ENCODE peak calls at places on chromosomes 4 and X, in eight cellular contexts. W is astrocyte of the cerebellum; Y is CD8-positive, alpha-beta T cell; L is fibroblast of pulmonary artery; X is dorsolateral prefrontal cortex; I is astrocyte of the spinal cord; F is fibroblast of the aortic adventitia; M is adrenal gland. A is an unnamed sample.

GRCh38 chr4:117847849-117848248 is 186.4 kb upstream of the NDST3 start:
- DNase-seq in M (no peak), F (no peak), I (no peak), W (no peak), L (no peak), Y (no peak), X (no peak), A (no peak)

GRCh38 chrX:13180807-13181206 is 136.4 kb upstream of the FAM9C start:
- DNase-seq in L (peak), Y (no peak), I (peak), W (no peak), F (peak), X (no peak), M (no peak), A (no peak)

GRCh38 chr4:48879561-48880442 is 26.8 kb downstream of the OCIAD2 start:
- DNase-seq in I (no peak), F (no peak), M (no peak), L (no peak), Y (no peak), W (no peak), X (no peak), A (no peak)

GRCh38 chrX:40867352-40867751 is 132.0 kb upstream of the MED14 start:
- DNase-seq in X (no peak), F (peak), W (no peak), M (peak), Y (no peak), I (peak), L (peak), A (no peak)

GRCh38 chrX:12370444-12371089 is 232.3 kb downstream of the FRMPD4 start:
- DNase-seq in L (peak), M (no peak), X (no peak), W (no peak), Y (no peak), F (peak), I (no peak), A (no peak)

GRCh38 chr4:124953059-124953850 is 240.7 kb upstream of the ANKRD50 start:
- DNase-seq in I (peak), Y (no peak), M (no peak), L (peak), F (peak), X (no peak), W (peak), A (no peak)

GRCh38 chr4:122842984-122843531 is 16.4 kb downstream of the FGF2 start:
- DNase-seq in I (no peak), X (no peak), W (no peak), F (peak), L (no peak), M (no peak), Y (no peak), A (no peak)

GRCh38 chr4:18022572-18023039 is 1.1 kb upstream of the LCORL start:
- DNase-seq in L (peak), W (no peak), F (peak), X (no peak), M (no peak), I (peak), Y (no peak), A (no peak)

GRCh38 chrX:49041683-49042529 is 1.3 kb downstream of the TFE3 start:
- DNase-seq in W (no peak), F (peak), L (peak), X (no peak), M (no peak), Y (no peak), I (peak), A (no peak)

GRCh38 chrX:9911479-9911878 is 55.7 kb upstream of the CLDN34 start:
- DNase-seq in M (no peak), L (peak), X (no peak), W (no peak), Y (no peak), F (no peak), I (peak), A (no peak)

DNA sequence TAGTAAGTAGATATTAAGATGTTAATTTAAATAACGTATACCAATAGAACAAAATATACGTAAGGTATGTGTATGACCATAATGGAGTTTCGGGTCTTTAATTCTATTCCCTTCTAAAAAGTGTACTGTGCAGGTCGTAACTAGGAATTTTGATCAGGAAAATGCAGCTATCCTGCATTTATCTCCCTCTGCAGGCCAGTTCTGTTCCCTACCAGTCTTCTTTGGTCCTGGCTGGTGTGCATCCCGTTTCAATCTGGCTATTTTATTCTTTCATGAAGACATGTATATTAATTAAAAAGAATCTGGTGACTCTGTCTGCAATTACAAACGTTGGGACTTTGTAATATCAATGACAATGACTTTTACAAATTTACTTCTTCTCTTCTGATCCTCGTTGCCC is 534.1 kb upstream of the AADAT start:
- DNase-seq in Y (no peak), W (no peak), M (no peak), X (no peak), F (no peak), I (no peak), L (no peak), A (no peak)
- TF ChIP-seq CTCF in Y (no peak), W (no peak), M (no peak), X (no peak), F (no peak), I (no peak), L (no peak), A (no peak)

DNA sequence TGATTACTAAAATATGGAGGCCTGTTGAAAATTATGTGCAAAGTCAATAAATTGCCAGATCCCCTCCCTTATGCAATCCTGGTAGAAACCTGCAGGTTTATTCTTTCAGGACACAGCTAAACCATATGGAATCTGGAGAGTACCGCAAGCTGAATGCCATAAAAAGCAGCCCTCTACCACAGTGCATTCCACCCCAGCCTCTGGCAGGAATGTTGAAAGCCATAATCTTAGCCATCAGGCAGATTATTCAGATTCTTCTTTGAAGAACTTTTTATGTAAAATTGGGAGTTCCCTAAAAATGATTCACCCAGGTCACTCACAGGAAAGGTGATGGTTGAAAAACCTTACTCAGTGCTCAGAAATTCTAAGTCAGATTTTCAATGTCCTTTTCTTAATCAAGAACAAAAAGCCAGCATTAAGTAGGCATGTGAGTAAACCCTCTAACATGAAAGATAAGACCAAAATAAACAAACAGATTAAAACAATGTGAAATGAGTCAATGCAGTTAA is 227.1 kb downstream of the FSTL5 start:
- DNase-seq in Y (no peak), L (peak), F (peak), X (no peak), M (no peak), I (peak), W (peak), A (no peak)
- TF ChIP-seq CTCF in Y (no peak), L (no peak), F (no peak), X (no peak), M (no peak), I (no peak), W (no peak), A (no peak)

DNA sequence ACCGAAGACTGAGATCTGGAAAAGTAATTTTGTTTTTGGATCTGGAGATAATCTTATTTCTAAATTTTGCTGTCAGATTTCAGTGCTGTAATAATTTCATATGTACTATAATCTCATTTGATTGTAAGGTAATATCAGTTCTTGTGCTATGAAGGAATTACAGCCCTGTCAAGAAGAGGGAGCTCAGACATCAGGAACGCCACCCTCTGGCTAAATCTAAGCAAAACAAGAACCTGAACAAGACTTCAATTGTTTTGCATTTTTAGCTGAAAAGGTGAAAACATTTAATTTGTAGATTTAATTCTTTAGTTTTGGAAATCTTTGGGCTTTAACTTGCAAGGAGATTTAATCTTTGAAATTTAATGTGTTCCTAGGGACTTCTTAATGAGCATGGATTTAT is 525.4 kb upstream of the HS3ST1 start:
- DNase-seq in W (peak), F (peak), Y (no peak), X (no peak), M (no peak), I (peak), L (peak), A (no peak)
- TF ChIP-seq CTCF in W (peak), F (peak), Y (no peak), X (peak), M (peak), I (peak), L (peak), A (peak)

DNA sequence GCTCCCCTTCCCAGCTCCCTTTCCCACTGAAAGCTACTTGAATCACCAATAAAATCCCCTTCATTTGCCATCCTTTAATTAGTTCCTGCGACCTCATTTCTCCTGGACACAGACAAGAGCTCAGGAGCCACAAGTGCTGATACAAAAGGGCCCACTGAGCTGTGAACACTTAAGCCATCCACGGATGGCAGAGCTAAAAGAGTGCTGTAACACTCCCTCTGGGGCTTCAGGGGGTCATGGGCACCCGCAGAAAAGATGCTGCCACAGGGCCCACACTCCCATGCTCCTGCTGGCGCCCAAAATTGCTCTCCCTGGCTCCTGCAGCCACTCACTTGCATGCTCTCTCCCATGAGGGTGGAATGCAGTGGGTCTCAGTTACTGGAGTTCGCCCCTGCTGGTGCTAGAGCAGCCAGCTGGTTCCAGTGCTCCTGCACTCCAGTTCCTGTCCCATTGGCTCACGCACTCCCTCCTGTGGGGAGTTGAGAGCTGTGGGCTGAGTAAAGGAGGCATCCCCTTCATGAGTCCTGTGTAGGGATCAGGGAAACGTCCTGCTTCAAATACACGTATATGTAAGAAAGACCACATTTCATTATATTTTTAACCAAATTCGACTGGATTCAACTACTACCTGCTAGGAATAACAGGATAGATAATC is 1291.0 kb downstream of the ARAP2 start:
- DNase-seq in W (no peak), I (no peak), Y (no peak), F (no peak), X (no peak), M (no peak), L (no peak), A (no peak)
- TF ChIP-seq CTCF in W (no peak), I (no peak), Y (no peak), F (no peak), X (no peak), M (no peak), L (no peak), A (no peak)

GRCh38 chrX:25858273-25858880 is 279.8 kb upstream of the MAGEB18 start:
- DNase-seq in X (no peak), F (peak), L (peak), Y (no peak), M (no peak), I (peak), W (no peak), A (no peak)
- TF ChIP-seq CTCF in X (no peak), F (no peak), L (peak), Y (no peak), M (no peak), I (no peak), W (no peak), A (no peak)

DNA sequence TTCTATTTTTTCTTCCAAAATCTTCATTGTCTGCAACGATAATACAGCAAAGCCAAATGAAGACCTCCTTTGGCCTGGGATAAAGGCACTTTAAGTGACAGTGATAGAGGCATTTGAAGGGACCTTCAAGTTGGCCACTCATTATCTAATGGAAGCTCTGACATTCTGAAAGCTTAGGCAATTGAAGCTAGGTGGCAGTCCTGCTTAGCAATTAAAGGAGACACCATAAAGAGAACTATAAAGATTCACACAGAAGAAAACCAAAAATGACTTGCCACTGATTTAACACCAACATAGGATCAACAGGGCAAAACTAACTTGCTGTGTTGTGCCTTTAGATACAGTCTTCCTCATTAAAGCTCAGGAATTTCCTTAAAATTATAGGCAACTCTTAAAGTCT is 103.3 kb upstream of the TSPAN7 start:
- DNase-seq in F (no peak), L (no peak), W (no peak), I (no peak), Y (no peak), M (no peak), X (peak), A (no peak)
- TF ChIP-seq CTCF in F (no peak), L (no peak), W (peak), I (no peak), Y (no peak), M (peak), X (peak), A (no peak)

GRCh38 chr4:161647757-161648156 is 516.0 kb downstream of the FSTL5 start:
- DNase-seq in X (no peak), W (no peak), Y (no peak), L (no peak), F (no peak), I (no peak), M (no peak), A (no peak)

DNA sequence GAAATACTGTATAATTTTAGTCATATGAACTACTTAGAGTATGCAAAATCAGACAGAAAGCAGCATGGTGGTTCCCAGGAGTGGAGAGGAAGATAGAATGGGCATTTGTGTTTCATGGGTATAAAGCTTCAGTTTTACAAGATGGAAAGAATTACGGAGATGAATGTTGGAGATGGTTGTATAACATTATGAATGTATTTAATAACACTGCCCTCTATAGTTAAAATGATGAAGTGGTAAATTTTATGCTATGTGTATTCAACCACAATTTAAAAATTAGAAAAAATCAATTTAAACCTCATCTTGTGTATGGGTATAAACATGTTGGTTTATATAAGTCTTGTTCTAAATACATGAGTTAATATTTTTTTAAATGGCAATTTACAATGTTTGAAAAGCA is 521.1 kb downstream of the FSTL5 start:
- DNase-seq in L (peak), W (no peak), Y (no peak), X (no peak), M (no peak), F (no peak), I (peak), A (no peak)
- TF ChIP-seq CTCF in L (no peak), W (no peak), Y (no peak), X (no peak), M (no peak), F (no peak), I (peak), A (no peak)